ENCODE peak calls at places on chromosomes 4 and X, in nine cellular contexts. A, W, P, Z, U, F, C, I and J are unnamed samples.

GRCh38 chr4:169334335-169334734 is 63.6 kb upstream of the SH3RF1 start:
- DNase-seq in A (no peak), W (no peak), P (no peak), Z (no peak), U (no peak), F (no peak), C (no peak), I (no peak), J (no peak)

GRCh38 chrX:139881130-139881529 is 51.7 kb downstream of the ATP11C start:
- DNase-seq in A (peak; percentile 80), W (no peak), P (peak; percentile 34), Z (peak; percentile 70), U (no peak), F (peak; percentile 58), C (no peak), I (no peak), J (peak; percentile 4)

GRCh38 chr4:113060853-113061252 is 11.4 kb downstream of the ANK2 start:
- DNase-seq in A (no peak), W (no peak), P (no peak), Z (no peak), U (no peak), F (no peak), C (no peak), I (no peak), J (no peak)

GRCh38 chr4:173573286-173573685 is 43.3 kb upstream of the HAND2 start:
- DNase-seq in A (peak; percentile 67), W (no peak), P (no peak), Z (no peak), U (no peak), F (no peak), C (no peak), I (no peak), J (no peak)

GRCh38 chrX:13489451-13489850 is 80.0 kb upstream of the EGFL6 start:
- DNase-seq in A (peak; percentile 84), W (no peak), P (peak; percentile 63), Z (peak; percentile 81), U (peak; percentile 74), F (peak; percentile 87), C (no peak), I (peak; percentile 40), J (no peak)

GRCh38 chr4:177713454-177713853 is 271.2 kb upstream of the AGA start:
- DNase-seq in A (no peak), W (no peak), P (no peak), Z (no peak), U (no peak), F (no peak), C (no peak), I (no peak), J (no peak)

GRCh38 chr4:242121-242848 is 63.0 kb downstream of the ZNF732 start:
- DNase-seq in A (peak; percentile 72), W (no peak), P (peak; percentile 51), Z (peak; percentile 86), U (peak; percentile 53), F (peak; percentile 74), C (no peak), I (peak; percentile 55), J (no peak)

GRCh38 chr4:10495651-10496050 is 38.4 kb upstream of the ZNF518B start:
- DNase-seq in A (no peak), W (no peak), P (no peak), Z (no peak), U (no peak), F (no peak), C (no peak), I (no peak), J (no peak)

GRCh38 chr4:5361968-5362367 is 310.7 kb downstream of the STK32B start:
- DNase-seq in A (peak; percentile 44), W (no peak), P (peak; percentile 42), Z (peak; percentile 30), U (peak; percentile 35), F (peak; percentile 36), C (no peak), I (no peak), J (no peak)

GRCh38 chrX:16797841-16798240 is 11.6 kb downstream of the TXLNG start:
- DNase-seq in A (no peak), W (no peak), P (no peak), Z (no peak), U (no peak), F (no peak), C (no peak), I (no peak), J (no peak)

GRCh38 chrX:129632443-129632842 is 22.3 kb downstream of the APLN start:
- DNase-seq in A (peak; percentile 15), W (peak; percentile 36), P (no peak), Z (no peak), U (peak; percentile 48), F (no peak), C (no peak), I (no peak), J (no peak)

GRCh38 chrX:126165721-126166401 is at the start of gene DCAF12L2:
- DNase-seq in A (no peak), W (no peak), P (no peak), Z (no peak), U (no peak), F (no peak), C (no peak), I (peak; percentile 4), J (no peak)

GRCh38 chr4:78693777-78694456 is 82.2 kb upstream of the BMP2K start:
- DNase-seq in A (peak; percentile 78), W (no peak), P (no peak), Z (peak; percentile 55), U (peak; percentile 16), F (peak; percentile 16), C (no peak), I (no peak), J (no peak)

GRCh38 chr4:73853718-73854473 is 800 bp downstream of the PF4V1 start:
- DNase-seq in A (no peak), W (no peak), P (no peak), Z (no peak), U (no peak), F (no peak), C (no peak), I (no peak), J (no peak)

GRCh38 chr4:73851293-73851692 is 1.8 kb upstream of the PF4V1 start:
- DNase-seq in A (no peak), W (no peak), P (no peak), Z (no peak), U (no peak), F (no peak), C (no peak), I (no peak), J (no peak)

GRCh38 chr4:73855406-73855805 is 2.3 kb downstream of the PF4V1 start:
- DNase-seq in A (no peak), W (no peak), P (peak; percentile 36), Z (peak; percentile 69), U (no peak), F (peak; percentile 56), C (no peak), I (no peak), J (no peak)

GRCh38 chr4:73852771-73853170 is 325 bp upstream of the PF4V1 start:
- DNase-seq in A (no peak), W (no peak), P (peak; percentile 54), Z (no peak), U (no peak), F (peak; percentile 78), C (no peak), I (no peak), J (no peak)

DNA sequence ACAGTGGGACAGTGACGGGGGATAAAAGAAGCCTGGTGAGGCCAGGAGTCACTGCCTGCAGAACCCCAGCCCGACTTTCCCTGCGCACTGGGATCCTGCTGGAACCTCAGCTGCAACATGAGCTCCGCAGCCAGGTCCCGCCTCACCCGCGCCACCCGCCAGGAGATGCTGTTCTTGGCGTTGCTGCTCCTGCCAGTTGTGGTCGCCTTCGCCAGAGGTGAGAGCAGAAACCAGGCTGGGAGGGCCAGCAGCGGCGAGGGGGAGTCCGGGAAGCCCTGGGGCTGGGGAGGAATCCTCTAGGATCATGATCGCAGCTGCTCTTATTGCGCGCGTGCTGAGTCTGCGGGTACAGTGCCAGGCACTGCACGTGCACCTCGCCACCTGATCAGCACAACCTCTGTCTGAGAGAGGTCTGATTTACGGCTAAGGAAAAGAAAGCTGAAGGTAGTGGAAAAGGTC is at the start of gene PF4V1:
- DNase-seq in A (no peak), W (no peak), P (peak; percentile 53), Z (no peak), U (no peak), F (peak; percentile 57), C (no peak), I (no peak), J (no peak)
- TF ChIP-seq CTCF in A (peak; percentile 31), W (peak; percentile 30), P (peak; percentile 42), Z (peak; percentile 17), U (peak; percentile 43), F (peak; percentile 54), C (peak; percentile 56), I (no peak), J (peak; percentile 64)

GRCh38 chr4:55927776-55928437 is 20.8 kb upstream of the CEP135 start:
- DNase-seq in A (no peak), W (no peak), P (no peak), Z (no peak), U (peak; percentile 18), F (peak; percentile 22), C (no peak), I (no peak), J (no peak)
- H3K4me3 ChIP-seq in A (no peak overlapping the region), W (no peak overlapping the region), P (no peak overlapping the region), Z (no peak overlapping the region), U (no peak overlapping the region), F (no peak overlapping the region), C (no peak overlapping the region), I (no peak overlapping the region), J (no peak overlapping the region)

GRCh38 chr4:74536557-74536956 is 91.6 kb downstream of the AREG start:
- DNase-seq in A (no peak), W (no peak), P (peak; percentile 38), Z (peak; percentile 68), U (peak; percentile 52), F (peak; percentile 68), C (no peak), I (peak; percentile 43), J (no peak)
- TF ChIP-seq CTCF in A (peak; percentile 33), W (no peak), P (peak; percentile 32), Z (peak; percentile 36), U (peak; percentile 35), F (peak; percentile 52), C (no peak), I (peak; percentile 42), J (peak; percentile 15)

GRCh38 chr4:87109945-87110344 is 110.5 kb downstream of the KLHL8 start:
- DNase-seq in A (no peak), W (no peak), P (no peak), Z (no peak), U (no peak), F (no peak), C (no peak), I (no peak), J (no peak)

GRCh38 chr4:87105101-87105852 is 115.1 kb downstream of the KLHL8 start:
- DNase-seq in A (no peak), W (no peak), P (no peak), Z (no peak), U (no peak), F (no peak), C (no peak), I (no peak), J (no peak)

GRCh38 chr4:87112063-87112462 is 108.4 kb downstream of the KLHL8 start:
- DNase-seq in A (peak; percentile 45), W (no peak), P (no peak), Z (no peak), U (no peak), F (peak; percentile 43), C (no peak), I (no peak), J (no peak)

GRCh38 chr4:87108142-87108546 is 112.3 kb downstream of the KLHL8 start:
- DNase-seq in A (peak; percentile 77), W (peak; percentile 63), P (peak; percentile 88), Z (peak; percentile 84), U (peak; percentile 84), F (peak; percentile 88), C (no peak), I (peak; percentile 27), J (peak; percentile 69)

GRCh38 chr4:87109121-87109520 is 111.3 kb downstream of the KLHL8 start:
- DNase-seq in A (no peak), W (no peak), P (no peak), Z (no peak), U (no peak), F (no peak), C (no peak), I (no peak), J (no peak)
- H3K4me3 ChIP-seq in A (no peak overlapping the region), W (no peak overlapping the region), P (no peak overlapping the region), Z (no peak overlapping the region), U (no peak overlapping the region), F (no peak overlapping the region), C (no peak overlapping the region), I (no peak overlapping the region), J (no peak overlapping the region)